ENCODE peak calls at places on chromosomes 2 and 18, in seven cellular contexts. W, V, Y, K, N, L and M are unnamed samples.

GRCh38 chr18:75533954-75534353 is 106.5 kb upstream of the SMIM21 start:
- DNase-seq in W (no peak), V (no peak), Y (no peak), K (no peak), N (no peak), L (no peak), M (no peak)

GRCh38 chr18:53698907-53699306 is 525.6 kb downstream of the MBD2 start:
- DNase-seq in W (peak; percentile 31), V (no peak), Y (peak; percentile 34), K (no peak), N (no peak), L (peak; percentile 20), M (peak; percentile 14)

GRCh38 chr2:150528861-150529801 is 41.7 kb upstream of the RND3 start:
- DNase-seq in W (no peak), V (no peak), Y (no peak), K (no peak), N (no peak), L (no peak), M (peak; percentile 85)

GRCh38 chr2:24454258-24454657 is 36.8 kb upstream of the NCOA1 start:
- DNase-seq in W (no peak), V (no peak), Y (no peak), K (no peak), N (no peak), L (no peak), M (no peak)

GRCh38 chr18:48126240-48126639 is 195.8 kb upstream of the SMAD2 start:
- DNase-seq in W (no peak), V (no peak), Y (no peak), K (no peak), N (no peak), L (no peak), M (no peak)

GRCh38 chr2:77816618-77817017 is 294.4 kb upstream of the LRRTM4 start:
- DNase-seq in W (no peak), V (no peak), Y (no peak), K (no peak), N (no peak), L (no peak), M (no peak)

GRCh38 chr18:49206717-49207116 is 253.7 kb downstream of the DYM start:
- DNase-seq in W (no peak), V (no peak), Y (no peak), K (no peak), N (no peak), L (no peak), M (no peak)

GRCh38 chr2:15058015-15058414 is 425.5 kb downstream of the LRATD1 start:
- DNase-seq in W (no peak), V (no peak), Y (no peak), K (no peak), N (no peak), L (no peak), M (no peak)

GRCh38 chr2:59664946-59665345 is 888.5 kb downstream of the BCL11A start:
- DNase-seq in W (no peak), V (no peak), Y (no peak), K (no peak), N (no peak), L (no peak), M (no peak)

GRCh38 chr2:216083464-216084279 is 2.0 kb downstream of the TMEM169 start:
- DNase-seq in W (peak; percentile 13), V (no peak), Y (no peak), K (no peak), N (no peak), L (peak; percentile 64), M (no peak)

GRCh38 chr2:72778410-72778809 is 47.4 kb downstream of the EXOC6B start:
- DNase-seq in W (no peak), V (no peak), Y (no peak), K (no peak), N (no peak), L (no peak), M (peak; percentile 71)

GRCh38 chr18:8375269-8375668 is 234.0 kb upstream of the RAB12 start:
- DNase-seq in W (no peak), V (no peak), Y (peak; percentile 41), K (no peak), N (no peak), L (no peak), M (no peak)